ENCODE peak calls at places on chromosomes 5 and 9, in nine cellular contexts. I is endothelial cell, M is fibroblast of pulmonary artery, G is stomach, E is NB4, L is foreskin keratinocyte, Y is suprapubic skin, A is foreskin fibroblast, P is fibroblast of lung. T is an unnamed sample.

GRCh38 chr5:176533894-176534611 is 3.1 kb downstream of the RNF44 start:
- DNase-seq in Y (no peak), M (no peak), E (peak), P (no peak), I (no peak), L (peak), A (peak), G (peak), T (no peak)

GRCh38 chr9:76232861-76233499 is 161.2 kb downstream of the RFK start:
- DNase-seq in M (no peak), L (no peak), G (no peak), E (no peak), Y (no peak), P (no peak), I (no peak), A (no peak), T (no peak)

GRCh38 chr9:99167120-99167519 is 54.6 kb downstream of the ALG2 start:
- DNase-seq in M (no peak), G (no peak), A (no peak), P (no peak), I (no peak), E (no peak), Y (no peak), L (no peak), T (no peak)

GRCh38 chr9:4740373-4740622 is 704 bp downstream of the AK3 start:
- DNase-seq in I (no peak), L (no peak), M (peak), E (no peak), G (no peak), A (peak), Y (no peak), P (peak), T (no peak)

GRCh38 chr9:127162046-127162445 is 39.6 kb upstream of the ANGPTL2 start:
- DNase-seq in A (peak), M (no peak), L (peak), E (peak), P (peak), I (no peak), G (no peak), Y (peak), T (no peak)

GRCh38 chr9:134477342-134477925 is 151.2 kb downstream of the RXRA start:
- DNase-seq in A (no peak), G (no peak), M (no peak), Y (no peak), L (no peak), E (no peak), I (no peak), P (no peak), T (no peak)

GRCh38 chr5:13866792-13867191 is 77.7 kb downstream of the DNAH5 start:
- DNase-seq in M (peak), L (peak), P (peak), I (peak), G (no peak), Y (no peak), A (peak), E (peak), T (peak)

GRCh38 chr5:171386861-171387254 is 791 bp upstream of the NPM1 start:
- DNase-seq in E (peak), M (no peak), Y (no peak), G (no peak), P (no peak), A (peak), I (no peak), L (no peak), T (peak)

GRCh38 chr5:14838396-14839319 is 32.9 kb downstream of the ANKH start:
- DNase-seq in L (no peak), M (no peak), E (no peak), P (no peak), I (no peak), G (no peak), Y (no peak), A (no peak), T (no peak)

GRCh38 chr5:179164331-179165311 is 104.4 kb downstream of the ZNF354C start:
- DNase-seq in E (no peak), P (no peak), G (no peak), A (no peak), L (no peak), M (no peak), Y (peak), I (no peak), T (no peak)

GRCh38 chr9:136645903-136646754 is 16.6 kb upstream of the EGFL7 start:
- DNase-seq in L (no peak), P (no peak), I (peak), A (peak), E (no peak), G (peak), Y (no peak), M (peak), T (peak)

GRCh38 chr5:38307845-38308244 is 49.5 kb downstream of the EGFLAM start:
- DNase-seq in E (no peak), A (no peak), P (no peak), M (no peak), Y (no peak), I (no peak), G (no peak), L (no peak), T (no peak)

GRCh38 chr9:128553695-128554094 is 1.3 kb downstream of the SPTAN1 start:
- DNase-seq in G (no peak), Y (no peak), M (peak), L (peak), E (peak), I (no peak), A (peak), P (peak), T (no peak)

GRCh38 chr5:177317959-177318377 is 6.3 kb upstream of the MXD3 start:
- DNase-seq in Y (no peak), M (peak), G (peak), E (peak), I (peak), P (peak), A (peak), L (peak), T (peak)

GRCh38 chr5:177578331-177578730 is 13.7 kb upstream of the TMED9 start:
- DNase-seq in A (no peak), G (no peak), Y (no peak), P (no peak), M (no peak), L (no peak), E (no peak), I (no peak), T (no peak)

GRCh38 chr9:11973011-11973410 is 720.2 kb upstream of the TYRP1 start:
- DNase-seq in I (no peak), P (no peak), M (peak), E (no peak), G (no peak), Y (no peak), A (no peak), L (no peak), T (no peak)

GRCh38 chr5:160470437-160471341 is 49.0 kb downstream of the PTTG1 start:
- DNase-seq in L (no peak), Y (no peak), P (peak), I (no peak), M (peak), E (peak), A (peak), G (peak), T (no peak)

GRCh38 chr9:132946624-132947295 is 2.3 kb upstream of the TSC1 start:
- DNase-seq in E (no peak), A (peak), I (no peak), G (no peak), L (peak), Y (no peak), M (peak), P (peak), T (peak)

GRCh38 chr9:105103776-105104175 is 140.7 kb upstream of the SLC44A1 start:
- DNase-seq in M (no peak), G (no peak), A (peak), I (no peak), L (peak), Y (no peak), E (no peak), P (no peak), T (no peak)

GRCh38 chr5:65820373-65820772 is 98.4 kb downstream of the NLN start:
- DNase-seq in I (no peak), L (no peak), P (no peak), Y (no peak), M (no peak), E (no peak), G (no peak), A (no peak), T (no peak)

GRCh38 chr5:77843570-77844407 is 67.7 kb upstream of the TBCA start:
- DNase-seq in M (no peak), A (no peak), L (no peak), I (no peak), P (no peak), G (no peak), Y (no peak), E (no peak), T (peak)

GRCh38 chr5:149489605-149490037 is 61.6 kb downstream of the CSNK1A1 start:
- DNase-seq in E (no peak), A (peak), I (no peak), L (peak), P (peak), Y (no peak), M (peak), G (no peak), T (no peak)

GRCh38 chr5:10674096-10674495 is 86.9 kb downstream of the DAP start:
- DNase-seq in A (no peak), G (no peak), M (no peak), P (no peak), I (no peak), L (no peak), E (no peak), Y (no peak), T (no peak)

GRCh38 chr5:79971156-79971555 is 19.9 kb downstream of the MTX3 start:
- DNase-seq in I (no peak), E (no peak), A (peak), G (no peak), P (peak), M (peak), Y (no peak), L (peak), T (no peak)

GRCh38 chr5:171721469-171721868 is 64.1 kb upstream of the SMIM23 start:
- DNase-seq in G (no peak), I (peak), Y (no peak), M (no peak), L (no peak), A (no peak), P (no peak), E (peak), T (no peak)

GRCh38 chr5:97764700-97765099 is 581.7 kb upstream of the RIOK2 start:
- DNase-seq in M (peak), P (peak), G (no peak), I (no peak), A (peak), Y (no peak), L (peak), E (peak), T (no peak)

GRCh38 chr9:136147038-136147889 is 28.6 kb upstream of the TMEM250 start:
- DNase-seq in I (no peak), M (no peak), G (no peak), A (no peak), P (no peak), E (no peak), L (no peak), Y (no peak), T (no peak)

GRCh38 chr9:122228191-122228905 is 409 bp downstream of the LHX6 start:
- DNase-seq in E (peak), P (no peak), M (no peak), L (no peak), Y (no peak), I (peak), G (no peak), A (peak), T (peak)

GRCh38 chr9:128762664-128763449 is 8.9 kb downstream of the ZER1 start:
- DNase-seq in G (no peak), P (no peak), E (no peak), L (no peak), M (no peak), I (no peak), A (no peak), Y (no peak), T (no peak)

GRCh38 chr5:1805736-1806135 is 4.5 kb downstream of the NDUFS6 start:
- DNase-seq in P (no peak), E (no peak), M (no peak), G (no peak), A (no peak), Y (no peak), L (no peak), I (no peak), T (no peak)

GRCh38 chr5:53035868-53036381 is 46.8 kb downstream of the ITGA2 start:
- DNase-seq in G (no peak), L (peak), P (peak), A (peak), E (peak), I (peak), Y (no peak), M (peak), T (peak)

DNA sequence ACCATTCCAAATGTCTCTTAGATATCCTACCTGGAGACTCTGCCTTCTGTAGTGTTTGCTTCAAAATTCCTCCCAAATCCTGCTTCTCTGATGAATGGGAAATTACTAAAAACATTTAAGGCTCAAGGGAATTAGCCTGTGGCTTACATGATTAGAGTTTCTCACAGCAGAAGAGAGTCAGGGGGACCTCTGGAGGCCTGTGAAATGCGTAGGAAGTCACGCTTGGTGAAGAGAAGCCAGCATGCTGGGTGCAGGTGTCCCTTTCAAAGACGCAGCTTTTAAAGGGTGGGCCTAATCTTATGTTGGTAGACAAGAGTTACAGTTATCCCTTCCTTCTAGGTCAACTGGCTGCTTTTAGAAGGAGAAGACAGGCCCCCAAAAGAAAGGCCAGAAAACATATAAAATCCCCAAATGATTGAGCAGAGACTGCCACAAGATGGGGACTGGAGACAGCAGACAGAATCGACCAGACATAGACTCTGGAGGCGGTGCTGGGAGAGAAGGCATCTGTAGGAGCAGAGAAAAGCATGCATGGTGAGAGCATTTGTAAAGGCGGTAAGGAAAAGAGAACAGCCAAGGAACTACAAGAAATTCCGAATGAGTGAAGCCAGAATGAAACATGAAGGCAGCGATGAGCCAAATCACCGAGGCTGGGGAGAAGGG is 42.3 kb downstream of the B4GALT1 start:
- DNase-seq in I (no peak), E (peak), A (peak), L (no peak), Y (no peak), P (no peak), M (no peak), G (no peak), T (peak)
- TF ChIP-seq CTCF in I (no peak), E (no peak), A (no peak), L (no peak), Y (no peak), P (no peak), M (no peak), G (no peak), T (no peak)

GRCh38 chr9:37508135-37508833 is 22.5 kb downstream of the POLR1E start:
- DNase-seq in G (no peak), L (no peak), Y (no peak), I (no peak), P (no peak), M (no peak), E (no peak), A (peak), T (no peak)

GRCh38 chr9:37507586-37508134 is 21.9 kb downstream of the POLR1E start:
- DNase-seq in I (no peak), A (no peak), P (no peak), M (no peak), G (no peak), L (no peak), E (no peak), Y (no peak), T (no peak)

GRCh38 chr9:37509536-37509935 is 23.8 kb downstream of the POLR1E start:
- DNase-seq in Y (no peak), L (no peak), G (no peak), M (no peak), E (no peak), P (no peak), A (no peak), I (no peak), T (no peak)

GRCh38 chr9:37511006-37511714 is 25.4 kb downstream of the POLR1E start:
- DNase-seq in M (no peak), E (peak), Y (no peak), I (peak), P (no peak), L (no peak), A (peak), G (no peak), T (peak)

GRCh38 chr9:37508834-37509206 is 23.1 kb downstream of the POLR1E start:
- DNase-seq in Y (no peak), G (no peak), M (no peak), A (no peak), E (no peak), P (no peak), I (no peak), L (no peak), T (no peak)
- TF ChIP-seq CTCF in Y (no peak), G (no peak), M (no peak), A (no peak), E (no peak), P (no peak), I (no peak), L (peak), T (no peak)

GRCh38 chr9:70110194-70111041 is 66.8 kb downstream of the MAMDC2 start:
- DNase-seq in E (no peak), L (peak), P (no peak), G (no peak), A (peak), M (no peak), I (no peak), Y (no peak), T (no peak)
- TF ChIP-seq CTCF in E (no peak), L (no peak), P (no peak), G (no peak), A (no peak), M (no peak), I (no peak), Y (no peak), T (no peak)

GRCh38 chr5:27242258-27242626 is 203.9 kb upstream of the CDH9 start:
- DNase-seq in I (no peak), L (no peak), M (no peak), E (no peak), P (no peak), G (no peak), A (peak), Y (no peak), T (no peak)

GRCh38 chr5:27240791-27241190 is 202.4 kb upstream of the CDH9 start:
- DNase-seq in I (no peak), L (no peak), A (no peak), G (no peak), E (no peak), P (no peak), Y (no peak), M (peak), T (no peak)

DNA sequence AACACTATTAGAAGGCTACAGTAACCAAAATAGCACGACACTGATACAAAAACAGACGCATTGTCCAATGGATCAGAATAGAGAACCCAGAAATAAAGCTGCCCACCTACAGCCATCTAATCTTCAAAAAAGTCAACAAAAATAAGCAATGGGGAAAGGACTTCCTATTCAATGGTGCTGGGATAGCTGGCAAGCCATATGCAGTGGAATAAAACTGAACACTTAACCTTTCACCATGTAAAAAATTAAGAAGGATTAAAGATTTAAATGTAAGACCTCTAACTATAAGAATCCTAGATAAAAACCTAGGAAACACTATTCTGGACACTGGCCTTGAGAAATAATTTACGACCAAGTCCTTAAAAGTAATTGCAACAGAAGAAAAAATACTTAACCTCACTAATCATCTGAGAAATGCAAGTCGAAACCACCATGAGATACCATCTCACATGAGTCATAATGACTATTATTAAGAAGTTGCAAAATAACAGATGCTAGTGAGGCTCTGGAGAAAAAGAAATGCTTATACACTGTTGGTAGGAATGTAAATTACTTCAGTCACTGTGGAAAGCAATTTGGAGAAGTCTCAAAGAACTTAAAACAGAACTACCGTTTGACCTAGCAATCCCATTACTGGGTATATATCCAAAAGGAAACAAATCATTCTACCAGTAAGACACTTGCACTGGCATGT is 203.3 kb upstream of the CDH9 start:
- DNase-seq in G (no peak), P (peak), E (peak), L (peak), M (peak), Y (no peak), I (no peak), A (peak), T (no peak)
- TF ChIP-seq CTCF in G (no peak), P (no peak), E (no peak), L (peak), M (peak), Y (no peak), I (no peak), A (peak), T (no peak)